ENCODE peak calls at places on chromosomes 12 and 14, in nine cellular contexts. N, X, B, J, D, E, F, R and M are unnamed samples.
A peak's percentile ranks its signal among the peaks of the same experiment; 100 is the strongest.

GRCh38 chr12:22461786-22462185 is 82.6 kb downstream of the C2CD5 start:
- DNase-seq in N (no peak), B (no peak), X (no peak), E (no peak), F (no peak), R (no peak), D (no peak), J (no peak), M (no peak)

GRCh38 chr12:69688496-69689427 is 10.3 kb downstream of the BEST3 start:
- DNase-seq in D (peak; percentile 57), R (peak; percentile 76), N (peak; percentile 76), B (peak; percentile 91), F (peak; percentile 86), J (peak; percentile 95), X (peak; percentile 50), E (peak; percentile 21), M (peak; percentile 2)

GRCh38 chr12:14961466-14962155 is at the start of gene ARHGDIB:
- DNase-seq in B (no peak), F (no peak), X (no peak), E (peak; percentile 58), J (peak; percentile 40), R (peak; percentile 53), D (peak; percentile 40), N (peak; percentile 58), M (no peak)

GRCh38 chr14:36834293-36834692 is 172.6 kb downstream of the PAX9 start:
- DNase-seq in B (no peak), J (no peak), R (no peak), E (no peak), X (no peak), D (no peak), F (no peak), N (no peak), M (no peak)

GRCh38 chr14:55127491-55127951 is 1.5 kb upstream of the LGALS3 start:
- DNase-seq in N (no peak), E (peak; percentile 63), F (peak; percentile 78), J (peak; percentile 84), R (peak; percentile 20), B (no peak), D (no peak), X (no peak), M (no peak)

GRCh38 chr14:105646175-105646574 is 119.8 kb downstream of the TMEM121 start:
- DNase-seq in E (no peak), X (no peak), N (peak; percentile 55), D (no peak), R (no peak), F (no peak), B (no peak), J (no peak), M (no peak)

GRCh38 chr12:31590730-31591307 is at the start of gene DENND5B:
- DNase-seq in E (peak; percentile 82), J (peak; percentile 87), B (peak; percentile 65), D (peak; percentile 85), R (peak; percentile 72), X (peak; percentile 80), N (peak; percentile 87), F (peak; percentile 94), M (peak; percentile 88)

GRCh38 chr12:118136559-118137003 is 657 bp downstream of the PEBP1 start:
- DNase-seq in R (peak; percentile 4), N (peak; percentile 74), E (peak; percentile 61), J (peak; percentile 85), X (peak; percentile 44), D (peak; percentile 48), B (peak; percentile 42), F (peak; percentile 71), M (peak; percentile 81)

GRCh38 chr14:22221508-22221907 is 367.5 kb downstream of the DAD1 start:
- DNase-seq in E (no peak), J (peak; percentile 44), D (no peak), R (no peak), X (no peak), F (peak; percentile 27), N (no peak), B (no peak), M (no peak)

GRCh38 chr14:54582334-54582733 is 15.4 kb downstream of the SAMD4A start:
- DNase-seq in F (no peak), R (no peak), N (no peak), J (no peak), X (no peak), B (no peak), D (no peak), E (no peak), M (no peak)

GRCh38 chr14:71399057-71399487 is 491.8 kb downstream of the PCNX1 start:
- DNase-seq in X (no peak), N (no peak), J (peak; percentile 26), F (no peak), R (no peak), E (no peak), D (no peak), B (no peak), M (no peak)

GRCh38 chr14:61409782-61410181 is 88.4 kb downstream of the PRKCH start:
- DNase-seq in J (no peak), B (no peak), R (no peak), X (no peak), N (no peak), F (no peak), D (no peak), E (no peak), M (no peak)

GRCh38 chr12:27644446-27644845 is 51.8 kb upstream of the REP15 start:
- DNase-seq in N (no peak), R (no peak), B (no peak), D (no peak), X (no peak), J (peak; percentile 36), E (no peak), F (peak; percentile 13), M (no peak)

GRCh38 chr14:78119440-78119839 is 50.7 kb upstream of the NRXN3 start:
- DNase-seq in J (no peak), R (no peak), X (no peak), E (no peak), N (no peak), F (no peak), D (no peak), B (no peak), M (no peak)

GRCh38 chr12:76312314-76312713 is 35.9 kb downstream of the BBS10 start:
- DNase-seq in J (no peak), F (no peak), N (no peak), E (no peak), B (no peak), R (no peak), X (no peak), D (no peak), M (no peak)

GRCh38 chr12:94815958-94816357 is 165.6 kb upstream of the TMCC3 start:
- DNase-seq in F (no peak), D (no peak), N (no peak), X (no peak), B (peak; percentile 93), E (no peak), J (no peak), R (no peak), M (no peak)

DNA sequence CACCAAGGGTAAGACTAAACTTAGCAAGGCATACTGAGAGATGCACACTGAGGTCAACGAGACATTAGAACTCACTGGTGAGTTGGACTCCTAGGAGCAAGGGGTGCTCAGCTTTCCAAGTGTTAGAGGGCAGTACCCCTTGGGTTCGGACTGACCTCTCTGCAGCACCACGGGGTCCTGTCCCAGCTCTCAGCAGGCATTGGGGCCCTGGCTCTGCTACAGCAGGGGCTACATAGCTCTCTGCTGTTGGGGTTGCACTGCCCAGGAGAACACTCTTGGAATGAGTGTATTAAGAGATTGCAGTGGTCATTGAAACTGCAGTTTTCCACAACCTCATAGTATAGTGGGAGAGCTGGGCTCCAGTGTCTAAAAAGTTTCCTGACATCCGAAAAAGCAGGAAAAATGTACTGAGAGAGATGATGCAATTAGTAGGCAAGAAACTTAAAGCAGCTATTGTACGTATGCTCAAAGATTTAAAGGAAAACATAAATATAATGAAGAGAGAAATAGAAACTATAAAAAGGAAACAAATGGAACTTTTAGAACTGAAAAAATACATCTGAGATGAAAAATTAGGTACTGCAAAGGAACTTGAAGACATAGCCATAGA is 132.5 kb upstream of the MAX start:
- DNase-seq in F (no peak), D (no peak), B (no peak), J (no peak), X (no peak), R (no peak), E (no peak), N (no peak), M (no peak)
- H3K4me1 ChIP-seq in F (peaks cover 55% of the 10 kb centered on the region), D (peaks cover 11% of the 10 kb centered on the region), B (peaks cover 2% of the 10 kb centered on the region), J (peaks cover 48% of the 10 kb centered on the region), X (no peaks in the 10 kb centered on the region), R (peaks cover 72% of the 10 kb centered on the region), E (peaks cover 20% of the 10 kb centered on the region), N (peaks cover 9% of the 10 kb centered on the region), M (peaks cover 14% of the 10 kb centered on the region)

DNA sequence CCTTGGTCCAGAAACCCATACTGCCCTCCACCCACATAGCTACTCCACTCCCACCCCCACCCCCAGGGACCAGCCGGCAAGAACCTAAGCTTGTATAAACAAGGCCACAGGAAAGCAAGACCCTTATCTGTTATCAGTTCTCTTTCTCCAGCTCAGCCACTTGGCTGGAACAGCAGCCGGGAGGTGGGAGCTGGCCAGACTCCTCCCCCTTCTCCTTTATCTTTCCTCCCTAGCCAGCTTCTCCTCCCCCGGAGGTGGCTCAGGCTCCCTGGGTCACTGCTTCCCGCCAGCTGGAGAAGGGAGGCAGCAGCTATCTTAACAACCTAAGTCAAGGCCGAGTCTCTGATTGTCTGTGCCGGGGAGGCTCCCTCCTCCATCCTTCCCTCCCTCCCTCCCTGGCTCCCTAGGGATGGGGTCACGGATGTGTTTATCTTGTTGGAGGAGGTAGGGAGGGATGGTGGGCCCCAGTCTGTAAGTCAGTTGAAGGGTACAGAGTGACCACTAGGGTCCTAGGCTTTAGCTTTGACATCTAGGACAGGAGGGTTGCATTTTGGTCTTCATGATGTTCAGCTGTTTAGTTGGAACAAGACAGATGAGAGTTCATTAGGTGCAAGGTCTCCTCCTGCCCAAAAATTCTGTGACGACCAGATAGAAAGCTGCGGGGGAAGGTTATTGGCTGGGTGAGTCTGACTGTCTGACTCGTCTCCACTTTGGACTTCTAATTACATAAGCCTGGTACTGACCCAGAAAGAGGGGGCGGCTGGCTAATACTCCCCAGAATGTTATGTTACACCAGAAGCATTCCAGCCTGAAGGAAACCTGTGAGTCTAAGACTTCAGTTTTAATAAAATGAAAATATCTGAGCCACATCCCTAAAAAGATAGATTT is 29.7 kb downstream of the ZFP36L1 start:
- DNase-seq in B (peak; percentile 75), X (peak; percentile 96), J (peak; percentile 92), N (peak; percentile 90), D (peak; percentile 83), E (no peak), F (peak; percentile 86), R (no peak), M (peak; percentile 93)
- H3K4me1 ChIP-seq in B (peaks cover 4% of the 10 kb centered on the region), X (peaks cover 19% of the 10 kb centered on the region), J (peaks cover 18% of the 10 kb centered on the region), N (peaks cover 33% of the 10 kb centered on the region), D (peaks cover 26% of the 10 kb centered on the region), E (no peaks in the 10 kb centered on the region), F (peaks cover 21% of the 10 kb centered on the region), R (no peaks in the 10 kb centered on the region), M (peaks cover 14% of the 10 kb centered on the region)

GRCh38 chr14:99168330-99168729 is 103.7 kb downstream of the BCL11B start:
- DNase-seq in B (peak; percentile 10), R (no peak), N (no peak), X (no peak), F (no peak), E (no peak), D (no peak), J (no peak), M (no peak)
- H3K4me1 ChIP-seq in B (no peaks in the 10 kb centered on the region), R (no peaks in the 10 kb centered on the region), N (no peaks in the 10 kb centered on the region), X (no peaks in the 10 kb centered on the region), F (peaks cover 7% of the 10 kb centered on the region), E (no peaks in the 10 kb centered on the region), D (no peaks in the 10 kb centered on the region), J (no peaks in the 10 kb centered on the region), M (no peaks in the 10 kb centered on the region)

DNA sequence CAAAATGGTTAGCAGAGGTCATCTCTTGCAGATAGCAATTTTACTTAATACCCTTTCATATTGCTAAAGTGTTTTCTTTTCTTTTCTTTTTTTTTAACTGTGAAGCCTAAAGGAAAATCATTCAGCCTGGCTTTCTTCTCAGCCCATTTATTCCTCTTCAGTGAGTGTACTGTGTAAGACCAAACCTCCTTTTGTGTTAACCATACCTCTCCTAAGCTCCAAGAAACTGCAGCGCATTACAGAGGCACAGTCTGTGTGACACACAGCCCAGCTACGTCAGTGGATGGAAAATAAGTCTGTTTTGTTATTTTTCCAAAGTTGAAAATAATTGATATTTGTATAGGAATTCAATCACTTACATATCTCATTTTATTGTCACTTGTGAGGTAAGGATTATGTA is 21.7 kb downstream of the DCAF5 start:
- DNase-seq in E (no peak), D (no peak), J (no peak), R (no peak), N (no peak), X (no peak), F (no peak), B (no peak), M (no peak)
- H3K4me1 ChIP-seq in E (peaks cover 26% of the 10 kb centered on the region), D (peaks cover 57% of the 10 kb centered on the region), J (peaks cover 49% of the 10 kb centered on the region), R (peaks cover 31% of the 10 kb centered on the region), N (peaks cover 36% of the 10 kb centered on the region), X (peaks cover 13% of the 10 kb centered on the region), F (peaks cover 13% of the 10 kb centered on the region), B (no peaks in the 10 kb centered on the region), M (peaks cover 19% of the 10 kb centered on the region)